ENCODE peak calls at places on chromosomes 16 and 17, in five cellular contexts. L, N, J, Q and R are unnamed samples.

GRCh38 chr16:9102379-9102778 is 10.9 kb downstream of the HAPSTR1 start:
- DNase-seq in L (no peak), J (peak; percentile 79), N (no peak), Q (peak; percentile 80), R (peak; percentile 68)

GRCh38 chr16:17330019-17330570 is 140.7 kb downstream of the XYLT1 start:
- DNase-seq in N (no peak), L (no peak), J (no peak), Q (no peak), R (no peak)

GRCh38 chr16:727291-727977 is 528 bp downstream of the HAGHL start:
- DNase-seq in J (no peak), N (no peak), L (no peak), Q (no peak), R (no peak)

GRCh38 chr17:81197831-81198490 is 24.8 kb downstream of the CEP131 start:
- DNase-seq in J (no peak), Q (no peak), L (no peak), N (no peak), R (no peak)

GRCh38 chr17:81556863-81557262 is 4.7 kb upstream of the FAAP100 start:
- DNase-seq in L (peak; percentile 19), N (no peak), Q (no peak), J (no peak), R (no peak)

GRCh38 chr17:65409381-65409780 is 152.1 kb downstream of the AXIN2 start:
- DNase-seq in N (no peak), Q (no peak), L (no peak), J (no peak), R (no peak)

GRCh38 chr17:30316736-30317135 is 17.1 kb downstream of the TMIGD1 start:
- DNase-seq in L (no peak), N (no peak), Q (no peak), J (no peak), R (no peak)

GRCh38 chr17:29595943-29596774 is 3.2 kb downstream of the ANKRD13B start:
- DNase-seq in Q (no peak), N (no peak), J (no peak), L (no peak), R (no peak)

GRCh38 chr17:17036520-17036998 is 5.7 kb upstream of the MPRIP start:
- DNase-seq in N (no peak), Q (peak; percentile 52), L (no peak), J (peak; percentile 55), R (no peak)

GRCh38 chr16:9186061-9186460 is 94.6 kb downstream of the HAPSTR1 start:
- DNase-seq in N (no peak), L (no peak), J (no peak), Q (no peak), R (no peak)

GRCh38 chr16:48217708-48218107 is 26.4 kb upstream of the LONP2 start:
- DNase-seq in N (no peak), Q (no peak), J (no peak), L (no peak), R (no peak)

GRCh38 chr16:9103546-9103945 is 12.1 kb downstream of the HAPSTR1 start:
- DNase-seq in L (no peak), J (no peak), Q (no peak), N (no peak), R (no peak)

GRCh38 chr17:72175787-72176515 is 55.1 kb downstream of the SOX9 start:
- DNase-seq in Q (no peak), J (peak; percentile 21), N (no peak), L (no peak), R (no peak)

GRCh38 chr17:79826210-79826680 is 13.0 kb downstream of the CBX4 start:
- DNase-seq in J (no peak), Q (no peak), N (no peak), L (no peak), R (no peak)

GRCh38 chr17:77772461-77772897 is 186.0 kb upstream of the TNRC6C start:
- DNase-seq in L (no peak), Q (peak; percentile 78), N (peak; percentile 45), J (peak; percentile 16), R (peak; percentile 25)

GRCh38 chr17:50882851-50883250 is 16.7 kb upstream of the TOB1 start:
- DNase-seq in J (no peak), Q (peak; percentile 74), L (no peak), N (no peak), R (peak; percentile 69)

GRCh38 chr16:53664724-53665345 is 38.8 kb downstream of the RPGRIP1L start:
- DNase-seq in J (peak; percentile 95), L (no peak), N (no peak), Q (peak; percentile 72), R (peak; percentile 62)

GRCh38 chr17:35981246-35981645 is at the start of gene CCL16:
- DNase-seq in N (no peak), J (no peak), Q (no peak), L (no peak), R (no peak)

GRCh38 chr17:31740611-31741082 is 118.4 kb downstream of the COPRS start:
- DNase-seq in Q (peak; percentile 90), L (no peak), J (peak; percentile 87), N (no peak), R (peak; percentile 90)

GRCh38 chr17:80786470-80786869 is 205.2 kb upstream of the CHMP6 start:
- DNase-seq in Q (no peak), L (peak; percentile 56), N (no peak), J (peak; percentile 77), R (no peak)

GRCh38 chr16:57245472-57246113 is 534 bp downstream of the ARL2BP start:
- DNase-seq in Q (peak; percentile 46), J (peak; percentile 6), N (no peak), L (no peak), R (peak; percentile 54)

GRCh38 chr16:49635591-49636581 is 220.0 kb downstream of the ZNF423 start:
- DNase-seq in Q (no peak), N (no peak), L (no peak), J (no peak), R (no peak)

GRCh38 chr17:2247005-2247404 is 56.6 kb downstream of the SMG6 start:
- DNase-seq in N (no peak), Q (no peak), J (no peak), L (no peak), R (no peak)

GRCh38 chr16:56356276-56357241 is 68.8 kb downstream of the AMFR start:
- DNase-seq in Q (peak; percentile 97), L (no peak), N (peak; percentile 46), J (peak; percentile 79), R (peak; percentile 96)

GRCh38 chr17:50923611-50924010 is 57.5 kb upstream of the TOB1 start:
- DNase-seq in Q (no peak), J (peak; percentile 22), N (no peak), L (no peak), R (no peak)

GRCh38 chr16:85300451-85300968 is 188.2 kb upstream of the CIBAR2 start:
- DNase-seq in N (no peak), L (no peak), Q (no peak), J (no peak), R (no peak)

GRCh38 chr16:762595-763268 is 2.2 kb downstream of the MSLN start:
- DNase-seq in N (no peak), Q (no peak), L (no peak), J (no peak), R (no peak)